ENCODE peak calls at places on chromosomes 16 and 17, in ten cellular contexts. One of them, this sample, is unnamed.

GRCh38 chr17:51059781-51060180 is 60.9 kb downstream of the SPAG9 start:
- DNase-seq in CD4-positive, alpha-beta T cell: no peak
- DNase-seq in body of pancreas: no peak
- DNase-seq in hippocampal formation: no peak
- DNase-seq in posterior cingulate gyrus: no peak
- DNase-seq in Calu3: no peak
- DNase-seq in HT1080: peak
- DNase-seq in activated gamma-delta T cell: no peak
- DNase-seq in 8988T: no peak
- DNase-seq in T-helper 22 cell: no peak
- DNase-seq in this sample: peak

GRCh38 chr16:27839419-27839818 is 224.1 kb downstream of the GSG1L start:
- DNase-seq in Calu3: no peak
- DNase-seq in CD4-positive, alpha-beta T cell: no peak
- DNase-seq in body of pancreas: no peak
- DNase-seq in 8988T: no peak
- DNase-seq in T-helper 22 cell: no peak
- DNase-seq in activated gamma-delta T cell: no peak
- DNase-seq in posterior cingulate gyrus: no peak
- DNase-seq in HT1080: peak
- DNase-seq in hippocampal formation: no peak
- DNase-seq in this sample: no peak

GRCh38 chr17:74936470-74936799 is 737 bp downstream of the OTOP3 start:
- DNase-seq in posterior cingulate gyrus: no peak
- DNase-seq in body of pancreas: no peak
- DNase-seq in CD4-positive, alpha-beta T cell: no peak
- DNase-seq in Calu3: peak
- DNase-seq in T-helper 22 cell: no peak
- DNase-seq in 8988T: no peak
- DNase-seq in activated gamma-delta T cell: no peak
- DNase-seq in hippocampal formation: no peak
- DNase-seq in HT1080: no peak
- DNase-seq in this sample: no peak

GRCh38 chr17:67069591-67070136 is 25.3 kb downstream of the CACNG1 start:
- DNase-seq in activated gamma-delta T cell: no peak
- DNase-seq in 8988T: no peak
- DNase-seq in HT1080: no peak
- DNase-seq in Calu3: no peak
- DNase-seq in CD4-positive, alpha-beta T cell: no peak
- DNase-seq in posterior cingulate gyrus: no peak
- DNase-seq in body of pancreas: no peak
- DNase-seq in hippocampal formation: no peak
- DNase-seq in T-helper 22 cell: no peak
- DNase-seq in this sample: no peak

GRCh38 chr16:31258366-31258765 is 1.4 kb upstream of the ITGAM start:
- DNase-seq in T-helper 22 cell: no peak
- DNase-seq in Calu3: no peak
- DNase-seq in body of pancreas: no peak
- DNase-seq in CD4-positive, alpha-beta T cell: no peak
- DNase-seq in posterior cingulate gyrus: no peak
- DNase-seq in activated gamma-delta T cell: no peak
- DNase-seq in hippocampal formation: no peak
- DNase-seq in 8988T: no peak
- DNase-seq in HT1080: no peak
- DNase-seq in this sample: no peak

GRCh38 chr16:4200000-4200780 is 41.7 kb downstream of the SRL start:
- DNase-seq in HT1080: peak
- DNase-seq in CD4-positive, alpha-beta T cell: no peak
- DNase-seq in activated gamma-delta T cell: no peak
- DNase-seq in Calu3: peak
- DNase-seq in posterior cingulate gyrus: peak
- DNase-seq in hippocampal formation: peak
- DNase-seq in 8988T: peak
- DNase-seq in T-helper 22 cell: no peak
- DNase-seq in body of pancreas: peak
- DNase-seq in this sample: no peak

GRCh38 chr17:2510559-2510958 is 1.1 kb downstream of the METTL16 start:
- DNase-seq in 8988T: no peak
- DNase-seq in hippocampal formation: no peak
- DNase-seq in HT1080: no peak
- DNase-seq in posterior cingulate gyrus: no peak
- DNase-seq in T-helper 22 cell: no peak
- DNase-seq in CD4-positive, alpha-beta T cell: no peak
- DNase-seq in body of pancreas: no peak
- DNase-seq in activated gamma-delta T cell: no peak
- DNase-seq in Calu3: no peak
- DNase-seq in this sample: no peak

GRCh38 chr16:23152386-23153178 is 3.3 kb upstream of the USP31 start:
- DNase-seq in Calu3: no peak
- DNase-seq in 8988T: no peak
- DNase-seq in activated gamma-delta T cell: no peak
- DNase-seq in T-helper 22 cell: no peak
- DNase-seq in hippocampal formation: no peak
- DNase-seq in body of pancreas: no peak
- DNase-seq in HT1080: no peak
- DNase-seq in posterior cingulate gyrus: no peak
- DNase-seq in CD4-positive, alpha-beta T cell: no peak
- DNase-seq in this sample: no peak

GRCh38 chr17:38341035-38341721 is 2.6 kb downstream of the GPR179 start:
- DNase-seq in posterior cingulate gyrus: peak
- DNase-seq in 8988T: no peak
- DNase-seq in body of pancreas: peak
- DNase-seq in HT1080: peak
- DNase-seq in CD4-positive, alpha-beta T cell: no peak
- DNase-seq in Calu3: peak
- DNase-seq in hippocampal formation: peak
- DNase-seq in T-helper 22 cell: no peak
- DNase-seq in activated gamma-delta T cell: no peak
- DNase-seq in this sample: no peak

GRCh38 chr16:67028555-67029248 is at the start of gene CBFB:
- DNase-seq in CD4-positive, alpha-beta T cell: peak
- DNase-seq in HT1080: peak
- DNase-seq in T-helper 22 cell: peak
- DNase-seq in activated gamma-delta T cell: peak
- DNase-seq in 8988T: peak
- DNase-seq in body of pancreas: peak
- DNase-seq in posterior cingulate gyrus: peak
- DNase-seq in hippocampal formation: peak
- DNase-seq in Calu3: peak
- DNase-seq in this sample: peak

GRCh38 chr17:7883781-7884386 is 4.7 kb upstream of the CHD3 start:
- DNase-seq in T-helper 22 cell: peak
- DNase-seq in hippocampal formation: no peak
- DNase-seq in activated gamma-delta T cell: no peak
- DNase-seq in CD4-positive, alpha-beta T cell: no peak
- DNase-seq in posterior cingulate gyrus: no peak
- DNase-seq in body of pancreas: no peak
- DNase-seq in 8988T: no peak
- DNase-seq in Calu3: peak
- DNase-seq in HT1080: peak
- DNase-seq in this sample: no peak

GRCh38 chr17:29731589-29731929 is 108.8 kb upstream of the CORO6 start:
- DNase-seq in hippocampal formation: no peak
- DNase-seq in activated gamma-delta T cell: no peak
- DNase-seq in T-helper 22 cell: no peak
- DNase-seq in posterior cingulate gyrus: no peak
- DNase-seq in CD4-positive, alpha-beta T cell: no peak
- DNase-seq in body of pancreas: no peak
- DNase-seq in Calu3: no peak
- DNase-seq in 8988T: no peak
- DNase-seq in HT1080: no peak
- DNase-seq in this sample: no peak

GRCh38 chr17:27310548-27311110 is 16.7 kb downstream of the WSB1 start:
- DNase-seq in CD4-positive, alpha-beta T cell: no peak
- DNase-seq in 8988T: no peak
- DNase-seq in T-helper 22 cell: no peak
- DNase-seq in activated gamma-delta T cell: no peak
- DNase-seq in body of pancreas: no peak
- DNase-seq in HT1080: no peak
- DNase-seq in hippocampal formation: no peak
- DNase-seq in posterior cingulate gyrus: no peak
- DNase-seq in Calu3: no peak
- DNase-seq in this sample: no peak

GRCh38 chr16:19389246-19389645 is 28.4 kb upstream of the TMC5 start:
- DNase-seq in body of pancreas: peak
- DNase-seq in posterior cingulate gyrus: peak
- DNase-seq in Calu3: peak
- DNase-seq in hippocampal formation: no peak
- DNase-seq in 8988T: peak
- DNase-seq in T-helper 22 cell: no peak
- DNase-seq in HT1080: peak
- DNase-seq in CD4-positive, alpha-beta T cell: no peak
- DNase-seq in activated gamma-delta T cell: no peak
- DNase-seq in this sample: peak

GRCh38 chr16:28531777-28532744 is 6.7 kb downstream of the NUPR1 start:
- DNase-seq in HT1080: no peak
- DNase-seq in hippocampal formation: no peak
- DNase-seq in T-helper 22 cell: no peak
- DNase-seq in activated gamma-delta T cell: no peak
- DNase-seq in Calu3: peak
- DNase-seq in CD4-positive, alpha-beta T cell: no peak
- DNase-seq in body of pancreas: peak
- DNase-seq in 8988T: no peak
- DNase-seq in posterior cingulate gyrus: no peak
- DNase-seq in this sample: no peak

GRCh38 chr17:3754458-3755334 is 31.0 kb downstream of the HASPIN start:
- DNase-seq in hippocampal formation: no peak
- DNase-seq in body of pancreas: peak
- DNase-seq in HT1080: no peak
- DNase-seq in 8988T: peak
- DNase-seq in posterior cingulate gyrus: no peak
- DNase-seq in activated gamma-delta T cell: peak
- DNase-seq in CD4-positive, alpha-beta T cell: peak
- DNase-seq in Calu3: peak
- DNase-seq in T-helper 22 cell: peak
- DNase-seq in this sample: no peak

GRCh38 chr17:79859676-79860615 is 20.7 kb upstream of the CBX4 start:
- DNase-seq in activated gamma-delta T cell: no peak
- DNase-seq in 8988T: no peak
- DNase-seq in CD4-positive, alpha-beta T cell: no peak
- DNase-seq in HT1080: no peak
- DNase-seq in posterior cingulate gyrus: no peak
- DNase-seq in T-helper 22 cell: no peak
- DNase-seq in body of pancreas: no peak
- DNase-seq in hippocampal formation: no peak
- DNase-seq in Calu3: no peak
- DNase-seq in this sample: no peak

GRCh38 chr17:44004077-44004760 is at the start of gene NAGS:
- DNase-seq in T-helper 22 cell: peak
- DNase-seq in Calu3: peak
- DNase-seq in activated gamma-delta T cell: peak
- DNase-seq in posterior cingulate gyrus: no peak
- DNase-seq in HT1080: no peak
- DNase-seq in body of pancreas: no peak
- DNase-seq in 8988T: no peak
- DNase-seq in hippocampal formation: no peak
- DNase-seq in CD4-positive, alpha-beta T cell: no peak
- DNase-seq in this sample: no peak

GRCh38 chr17:17146791-17147406 is 59.2 kb downstream of the PLD6 start:
- DNase-seq in HT1080: no peak
- DNase-seq in Calu3: peak
- DNase-seq in hippocampal formation: no peak
- DNase-seq in CD4-positive, alpha-beta T cell: no peak
- DNase-seq in T-helper 22 cell: no peak
- DNase-seq in posterior cingulate gyrus: no peak
- DNase-seq in activated gamma-delta T cell: no peak
- DNase-seq in 8988T: peak
- DNase-seq in body of pancreas: no peak
- DNase-seq in this sample: no peak

GRCh38 chr16:56686758-56687157 is 4.5 kb downstream of the MT1X start:
- DNase-seq in CD4-positive, alpha-beta T cell: no peak
- DNase-seq in hippocampal formation: no peak
- DNase-seq in Calu3: no peak
- DNase-seq in T-helper 22 cell: no peak
- DNase-seq in body of pancreas: no peak
- DNase-seq in 8988T: no peak
- DNase-seq in posterior cingulate gyrus: no peak
- DNase-seq in HT1080: no peak
- DNase-seq in activated gamma-delta T cell: no peak
- DNase-seq in this sample: no peak

GRCh38 chr17:43134774-43135453 is 9.8 kb upstream of the BRCA1 start:
- DNase-seq in body of pancreas: no peak
- DNase-seq in hippocampal formation: no peak
- DNase-seq in Calu3: no peak
- DNase-seq in T-helper 22 cell: no peak
- DNase-seq in HT1080: no peak
- DNase-seq in 8988T: no peak
- DNase-seq in CD4-positive, alpha-beta T cell: no peak
- DNase-seq in activated gamma-delta T cell: no peak
- DNase-seq in posterior cingulate gyrus: no peak
- DNase-seq in this sample: no peak

GRCh38 chr16:69709456-69710084 is 16.8 kb downstream of the NQO1 start:
- DNase-seq in T-helper 22 cell: no peak
- DNase-seq in Calu3: no peak
- DNase-seq in posterior cingulate gyrus: no peak
- DNase-seq in 8988T: peak
- DNase-seq in body of pancreas: no peak
- DNase-seq in HT1080: peak
- DNase-seq in CD4-positive, alpha-beta T cell: no peak
- DNase-seq in activated gamma-delta T cell: no peak
- DNase-seq in hippocampal formation: no peak
- DNase-seq in this sample: peak

GRCh38 chr16:30184430-30185140 is 1.2 kb downstream of the CORO1A start:
- DNase-seq in 8988T: no peak
- DNase-seq in posterior cingulate gyrus: peak
- DNase-seq in CD4-positive, alpha-beta T cell: peak
- DNase-seq in Calu3: no peak
- DNase-seq in hippocampal formation: peak
- DNase-seq in T-helper 22 cell: no peak
- DNase-seq in body of pancreas: peak
- DNase-seq in HT1080: no peak
- DNase-seq in activated gamma-delta T cell: no peak
- DNase-seq in this sample: no peak

GRCh38 chr17:40176409-40177110 is 710 bp upstream of the RAPGEFL1 start:
- DNase-seq in body of pancreas: peak
- DNase-seq in posterior cingulate gyrus: no peak
- DNase-seq in 8988T: no peak
- DNase-seq in Calu3: peak
- DNase-seq in T-helper 22 cell: no peak
- DNase-seq in HT1080: no peak
- DNase-seq in hippocampal formation: no peak
- DNase-seq in activated gamma-delta T cell: no peak
- DNase-seq in CD4-positive, alpha-beta T cell: no peak
- DNase-seq in this sample: no peak

GRCh38 chr17:17779015-17779611 is 57.7 kb downstream of the SREBF1 start:
- DNase-seq in Calu3: no peak
- DNase-seq in posterior cingulate gyrus: no peak
- DNase-seq in activated gamma-delta T cell: no peak
- DNase-seq in T-helper 22 cell: no peak
- DNase-seq in CD4-positive, alpha-beta T cell: no peak
- DNase-seq in HT1080: no peak
- DNase-seq in hippocampal formation: no peak
- DNase-seq in 8988T: no peak
- DNase-seq in body of pancreas: no peak
- DNase-seq in this sample: no peak

GRCh38 chr17:55577011-55577586 is 65.8 kb upstream of the SMIM36 start:
- DNase-seq in body of pancreas: no peak
- DNase-seq in T-helper 22 cell: no peak
- DNase-seq in 8988T: no peak
- DNase-seq in Calu3: peak
- DNase-seq in posterior cingulate gyrus: no peak
- DNase-seq in hippocampal formation: no peak
- DNase-seq in CD4-positive, alpha-beta T cell: peak
- DNase-seq in activated gamma-delta T cell: no peak
- DNase-seq in HT1080: peak
- DNase-seq in this sample: peak

GRCh38 chr16:1552129-1552528 is 18.7 kb downstream of the TMEM204 start:
- DNase-seq in 8988T: no peak
- DNase-seq in activated gamma-delta T cell: no peak
- DNase-seq in CD4-positive, alpha-beta T cell: no peak
- DNase-seq in Calu3: no peak
- DNase-seq in T-helper 22 cell: no peak
- DNase-seq in body of pancreas: no peak
- DNase-seq in hippocampal formation: no peak
- DNase-seq in posterior cingulate gyrus: no peak
- DNase-seq in HT1080: no peak
- DNase-seq in this sample: no peak

GRCh38 chr16:19967963-19968362 is 83.3 kb upstream of the GPRC5B start:
- DNase-seq in T-helper 22 cell: no peak
- DNase-seq in posterior cingulate gyrus: no peak
- DNase-seq in activated gamma-delta T cell: no peak
- DNase-seq in Calu3: no peak
- DNase-seq in body of pancreas: no peak
- DNase-seq in HT1080: no peak
- DNase-seq in 8988T: no peak
- DNase-seq in CD4-positive, alpha-beta T cell: no peak
- DNase-seq in hippocampal formation: no peak
- DNase-seq in this sample: no peak

This sample was measured in stromal cell of bone marrow.